ENCODE peak calls at places on chromosomes 3 and 15, in six cellular contexts. One of them, this sample, is unnamed. For H3K4me1, the result is how much of the 10 kb centered on the place peaks cover.

GRCh38 chr15:93523490-93523889 is 434.5 kb upstream of the RGMA start:
- DNase-seq in upper lobe of right lung: no peak
- DNase-seq in psoas muscle: no peak
- DNase-seq in SJSA1: no peak
- DNase-seq in naive thymus-derived CD4-positive, alpha-beta T cell: no peak
- DNase-seq in cardiac muscle cell: no peak
- DNase-seq in this sample: no peak

GRCh38 chr15:60740787-60741354 is 261.9 kb upstream of the ICE2 start:
- DNase-seq in upper lobe of right lung: no peak
- DNase-seq in psoas muscle: no peak
- DNase-seq in SJSA1: no peak
- DNase-seq in naive thymus-derived CD4-positive, alpha-beta T cell: no peak
- DNase-seq in cardiac muscle cell: peak
- DNase-seq in this sample: no peak

GRCh38 chr15:65916664-65917406 is 47.5 kb downstream of the RAB11A start:
- DNase-seq in upper lobe of right lung: peak
- DNase-seq in psoas muscle: peak
- DNase-seq in SJSA1: peak
- DNase-seq in naive thymus-derived CD4-positive, alpha-beta T cell: no peak
- DNase-seq in cardiac muscle cell: peak
- DNase-seq in this sample: peak

GRCh38 chr3:99128205-99128604 is 226.7 kb upstream of the DCBLD2 start:
- DNase-seq in upper lobe of right lung: no peak
- DNase-seq in psoas muscle: no peak
- DNase-seq in SJSA1: no peak
- DNase-seq in naive thymus-derived CD4-positive, alpha-beta T cell: no peak
- DNase-seq in cardiac muscle cell: peak
- DNase-seq in this sample: no peak

GRCh38 chr3:63046580-63046979 is 171.4 kb upstream of the CADPS start:
- DNase-seq in upper lobe of right lung: no peak
- DNase-seq in psoas muscle: no peak
- DNase-seq in SJSA1: no peak
- DNase-seq in naive thymus-derived CD4-positive, alpha-beta T cell: no peak
- DNase-seq in cardiac muscle cell: no peak
- DNase-seq in this sample: no peak

GRCh38 chr3:158718490-158719170 is 13.6 kb downstream of the RARRES1 start:
- DNase-seq in upper lobe of right lung: no peak
- DNase-seq in psoas muscle: no peak
- DNase-seq in SJSA1: no peak
- DNase-seq in naive thymus-derived CD4-positive, alpha-beta T cell: no peak
- DNase-seq in cardiac muscle cell: peak
- DNase-seq in this sample: peak

GRCh38 chr3:113185436-113185835 is 25.9 kb upstream of the BOC start:
- DNase-seq in upper lobe of right lung: no peak
- DNase-seq in psoas muscle: no peak
- DNase-seq in SJSA1: no peak
- DNase-seq in naive thymus-derived CD4-positive, alpha-beta T cell: no peak
- DNase-seq in cardiac muscle cell: no peak
- DNase-seq in this sample: no peak

GRCh38 chr15:93141373-93141790 is 52.4 kb upstream of the RGMA start:
- DNase-seq in upper lobe of right lung: no peak
- DNase-seq in psoas muscle: no peak
- DNase-seq in SJSA1: no peak
- DNase-seq in naive thymus-derived CD4-positive, alpha-beta T cell: peak
- DNase-seq in cardiac muscle cell: no peak
- DNase-seq in this sample: no peak

GRCh38 chr15:73844356-73844755 is 29.0 kb upstream of the TBC1D21 start:
- DNase-seq in upper lobe of right lung: no peak
- DNase-seq in psoas muscle: no peak
- DNase-seq in SJSA1: no peak
- DNase-seq in naive thymus-derived CD4-positive, alpha-beta T cell: no peak
- DNase-seq in cardiac muscle cell: peak
- DNase-seq in this sample: no peak

GRCh38 chr3:100891033-100891432 is 102.2 kb downstream of the ABI3BP start:
- DNase-seq in upper lobe of right lung: no peak
- DNase-seq in psoas muscle: no peak
- DNase-seq in SJSA1: no peak
- DNase-seq in naive thymus-derived CD4-positive, alpha-beta T cell: no peak
- DNase-seq in cardiac muscle cell: peak
- DNase-seq in this sample: no peak

GRCh38 chr3:50388021-50388719 is 28.8 kb upstream of the TMEM115 start:
- DNase-seq in upper lobe of right lung: no peak
- DNase-seq in psoas muscle: no peak
- DNase-seq in SJSA1: no peak
- DNase-seq in naive thymus-derived CD4-positive, alpha-beta T cell: no peak
- DNase-seq in cardiac muscle cell: no peak
- DNase-seq in this sample: no peak

GRCh38 chr15:58019503-58020376 is 45.8 kb downstream of the ALDH1A2 start:
- DNase-seq in upper lobe of right lung: no peak
- DNase-seq in psoas muscle: no peak
- DNase-seq in SJSA1: no peak
- DNase-seq in naive thymus-derived CD4-positive, alpha-beta T cell: no peak
- DNase-seq in cardiac muscle cell: peak
- DNase-seq in this sample: no peak

GRCh38 chr15:73021139-73021621 is 31.1 kb upstream of the NEO1 start:
- DNase-seq in upper lobe of right lung: no peak
- DNase-seq in psoas muscle: no peak
- DNase-seq in SJSA1: no peak
- DNase-seq in naive thymus-derived CD4-positive, alpha-beta T cell: no peak
- DNase-seq in cardiac muscle cell: no peak
- DNase-seq in this sample: no peak

GRCh38 chr3:43366880-43367279 is 80.5 kb downstream of the SNRK start:
- DNase-seq in upper lobe of right lung: no peak
- DNase-seq in psoas muscle: no peak
- DNase-seq in SJSA1: no peak
- DNase-seq in naive thymus-derived CD4-positive, alpha-beta T cell: no peak
- DNase-seq in cardiac muscle cell: no peak
- DNase-seq in this sample: no peak

GRCh38 chr15:36658321-36658720 is 78.9 kb downstream of the CDIN1 start:
- DNase-seq in upper lobe of right lung: no peak
- DNase-seq in psoas muscle: no peak
- DNase-seq in SJSA1: no peak
- DNase-seq in naive thymus-derived CD4-positive, alpha-beta T cell: no peak
- DNase-seq in cardiac muscle cell: peak
- DNase-seq in this sample: no peak

GRCh38 chr3:13133011-13133410 is 59.8 kb upstream of the IQSEC1 start:
- DNase-seq in upper lobe of right lung: no peak
- DNase-seq in psoas muscle: no peak
- DNase-seq in SJSA1: no peak
- DNase-seq in naive thymus-derived CD4-positive, alpha-beta T cell: no peak
- DNase-seq in cardiac muscle cell: no peak
- DNase-seq in this sample: no peak

GRCh38 chr3:147616998-147617619 is 207.9 kb downstream of the ZIC1 start:
- DNase-seq in upper lobe of right lung: no peak
- DNase-seq in psoas muscle: no peak
- DNase-seq in SJSA1: no peak
- DNase-seq in naive thymus-derived CD4-positive, alpha-beta T cell: no peak
- DNase-seq in cardiac muscle cell: peak
- DNase-seq in this sample: no peak

GRCh38 chr3:186331043-186331442 is 31.0 kb downstream of the DGKG start:
- DNase-seq in upper lobe of right lung: no peak
- DNase-seq in psoas muscle: no peak
- DNase-seq in SJSA1: no peak
- DNase-seq in naive thymus-derived CD4-positive, alpha-beta T cell: no peak
- DNase-seq in cardiac muscle cell: no peak
- DNase-seq in this sample: no peak

GRCh38 chr3:56772926-56773587 is 28.7 kb downstream of the ARHGEF3 start:
- DNase-seq in upper lobe of right lung: no peak
- DNase-seq in psoas muscle: no peak
- DNase-seq in SJSA1: no peak
- DNase-seq in naive thymus-derived CD4-positive, alpha-beta T cell: no peak
- DNase-seq in cardiac muscle cell: no peak
- DNase-seq in this sample: no peak

GRCh38 chr15:90031231-90031791 is 30.2 kb downstream of the ZNF710 start:
- DNase-seq in upper lobe of right lung: peak
- DNase-seq in psoas muscle: no peak
- DNase-seq in SJSA1: no peak
- DNase-seq in naive thymus-derived CD4-positive, alpha-beta T cell: peak
- DNase-seq in cardiac muscle cell: peak
- DNase-seq in this sample: peak

GRCh38 chr3:5426094-5426883 is 238.8 kb downstream of the EDEM1 start:
- DNase-seq in upper lobe of right lung: peak
- DNase-seq in psoas muscle: peak
- DNase-seq in SJSA1: peak
- DNase-seq in naive thymus-derived CD4-positive, alpha-beta T cell: peak
- DNase-seq in cardiac muscle cell: peak
- DNase-seq in this sample: peak

GRCh38 chr15:88476635-88477038 is 9.1 kb downstream of the MRPS11 start:
- DNase-seq in upper lobe of right lung: no peak
- DNase-seq in psoas muscle: no peak
- DNase-seq in SJSA1: no peak
- DNase-seq in naive thymus-derived CD4-positive, alpha-beta T cell: peak
- DNase-seq in cardiac muscle cell: peak
- DNase-seq in this sample: peak

GRCh38 chr15:63476229-63476632 is 28.2 kb upstream of the USP3 start:
- DNase-seq in upper lobe of right lung: no peak
- DNase-seq in psoas muscle: no peak
- DNase-seq in SJSA1: no peak
- DNase-seq in naive thymus-derived CD4-positive, alpha-beta T cell: no peak
- DNase-seq in cardiac muscle cell: peak
- DNase-seq in this sample: no peak

GRCh38 chr15:43769584-43770228 is 7.1 kb downstream of the ELL3 start:
- DNase-seq in upper lobe of right lung: peak
- DNase-seq in psoas muscle: no peak
- DNase-seq in SJSA1: peak
- DNase-seq in naive thymus-derived CD4-positive, alpha-beta T cell: peak
- DNase-seq in cardiac muscle cell: peak
- DNase-seq in this sample: peak

GRCh38 chr3:58308728-58309127 is 2.4 kb downstream of the HTD2 start:
- DNase-seq in upper lobe of right lung: no peak
- DNase-seq in psoas muscle: no peak
- DNase-seq in SJSA1: no peak
- DNase-seq in naive thymus-derived CD4-positive, alpha-beta T cell: no peak
- DNase-seq in cardiac muscle cell: peak
- DNase-seq in this sample: no peak

GRCh38 chr3:127167315-127168043 is 25.5 kb upstream of the PRR23E start:
- DNase-seq in upper lobe of right lung: no peak
- DNase-seq in psoas muscle: no peak
- DNase-seq in SJSA1: no peak
- DNase-seq in naive thymus-derived CD4-positive, alpha-beta T cell: no peak
- DNase-seq in cardiac muscle cell: no peak
- DNase-seq in this sample: no peak

GRCh38 chr15:78353093-78353492 is 12.9 kb downstream of the CRABP1 start:
- DNase-seq in upper lobe of right lung: no peak
- DNase-seq in psoas muscle: no peak
- DNase-seq in SJSA1: no peak
- DNase-seq in naive thymus-derived CD4-positive, alpha-beta T cell: no peak
- DNase-seq in cardiac muscle cell: no peak
- DNase-seq in this sample: peak

GRCh38 chr15:33310481-33311311 is at the start of gene RYR3:
- DNase-seq in upper lobe of right lung: no peak
- DNase-seq in psoas muscle: peak
- DNase-seq in SJSA1: no peak
- DNase-seq in naive thymus-derived CD4-positive, alpha-beta T cell: no peak
- DNase-seq in cardiac muscle cell: peak
- DNase-seq in this sample: peak

GRCh38 chr15:76199106-76200082 is 111.9 kb downstream of the ETFA start:
- DNase-seq in upper lobe of right lung: peak
- DNase-seq in psoas muscle: peak
- DNase-seq in SJSA1: peak
- DNase-seq in naive thymus-derived CD4-positive, alpha-beta T cell: no peak
- DNase-seq in cardiac muscle cell: peak
- DNase-seq in this sample: no peak

GRCh38 chr3:183260167-183260904 is 7.3 kb downstream of the B3GNT5 start:
- DNase-seq in upper lobe of right lung: no peak
- DNase-seq in psoas muscle: no peak
- DNase-seq in SJSA1: no peak
- DNase-seq in naive thymus-derived CD4-positive, alpha-beta T cell: no peak
- DNase-seq in cardiac muscle cell: peak
- DNase-seq in this sample: no peak

GRCh38 chr3:69368129-69368741 is 17.7 kb downstream of the FRMD4B start:
- DNase-seq in upper lobe of right lung: no peak
- DNase-seq in psoas muscle: no peak
- DNase-seq in SJSA1: no peak
- DNase-seq in naive thymus-derived CD4-positive, alpha-beta T cell: no peak
- DNase-seq in cardiac muscle cell: peak
- DNase-seq in this sample: peak

GRCh38 chr15:101198820-101199219 is 53.0 kb downstream of the CHSY1 start:
- DNase-seq in upper lobe of right lung: no peak
- DNase-seq in psoas muscle: no peak
- DNase-seq in SJSA1: no peak
- DNase-seq in naive thymus-derived CD4-positive, alpha-beta T cell: no peak
- DNase-seq in cardiac muscle cell: no peak
- DNase-seq in this sample: peak
- H3K4me1 ChIP-seq in upper lobe of right lung: half or more
- H3K4me1 ChIP-seq in psoas muscle: under half
- H3K4me1 ChIP-seq in SJSA1: half or more
- H3K4me1 ChIP-seq in naive thymus-derived CD4-positive, alpha-beta T cell: under half
- H3K4me1 ChIP-seq in cardiac muscle cell: under half
- H3K4me1 ChIP-seq in this sample: half or more

GRCh38 chr3:162390891-162391290 is 894.3 kb downstream of the OTOL1 start:
- DNase-seq in upper lobe of right lung: no peak
- DNase-seq in psoas muscle: no peak
- DNase-seq in SJSA1: no peak
- DNase-seq in naive thymus-derived CD4-positive, alpha-beta T cell: no peak
- DNase-seq in cardiac muscle cell: peak
- DNase-seq in this sample: no peak
- H3K27ac ChIP-seq in upper lobe of right lung: no peak
- H3K27ac ChIP-seq in psoas muscle: no peak
- H3K27ac ChIP-seq in SJSA1: no peak
- H3K27ac ChIP-seq in naive thymus-derived CD4-positive, alpha-beta T cell: no peak
- H3K27ac ChIP-seq in cardiac muscle cell: no peak
- H3K27ac ChIP-seq in this sample: no peak

GRCh38 chr3:11370961-11371360 is 98.8 kb downstream of the ATG7 start:
- DNase-seq in upper lobe of right lung: no peak
- DNase-seq in psoas muscle: no peak
- DNase-seq in SJSA1: no peak
- DNase-seq in naive thymus-derived CD4-positive, alpha-beta T cell: no peak
- DNase-seq in cardiac muscle cell: no peak
- DNase-seq in this sample: peak

GRCh38 chr3:11364181-11364580 is 92.0 kb downstream of the ATG7 start:
- DNase-seq in upper lobe of right lung: no peak
- DNase-seq in psoas muscle: no peak
- DNase-seq in SJSA1: no peak
- DNase-seq in naive thymus-derived CD4-positive, alpha-beta T cell: no peak
- DNase-seq in cardiac muscle cell: no peak
- DNase-seq in this sample: no peak

GRCh38 chr3:11363732-11364131 is 91.5 kb downstream of the ATG7 start:
- DNase-seq in upper lobe of right lung: no peak
- DNase-seq in psoas muscle: no peak
- DNase-seq in SJSA1: no peak
- DNase-seq in naive thymus-derived CD4-positive, alpha-beta T cell: no peak
- DNase-seq in cardiac muscle cell: no peak
- DNase-seq in this sample: no peak

GRCh38 chr3:11370134-11370533 is 97.9 kb downstream of the ATG7 start:
- DNase-seq in upper lobe of right lung: no peak
- DNase-seq in psoas muscle: no peak
- DNase-seq in SJSA1: no peak
- DNase-seq in naive thymus-derived CD4-positive, alpha-beta T cell: no peak
- DNase-seq in cardiac muscle cell: peak
- DNase-seq in this sample: peak

GRCh38 chr3:11367116-11367781 is 95.1 kb downstream of the ATG7 start:
- DNase-seq in upper lobe of right lung: no peak
- DNase-seq in psoas muscle: peak
- DNase-seq in SJSA1: no peak
- DNase-seq in naive thymus-derived CD4-positive, alpha-beta T cell: no peak
- DNase-seq in cardiac muscle cell: peak
- DNase-seq in this sample: no peak
- H3K4me3 ChIP-seq in upper lobe of right lung: no peak
- H3K4me3 ChIP-seq in psoas muscle: no peak
- H3K4me3 ChIP-seq in SJSA1: no peak
- H3K4me3 ChIP-seq in naive thymus-derived CD4-positive, alpha-beta T cell: no peak
- H3K4me3 ChIP-seq in cardiac muscle cell: no peak
- H3K4me3 ChIP-seq in this sample: no peak

GRCh38 chr3:182244222-182244971 is 532.7 kb downstream of the SOX2 start:
- DNase-seq in upper lobe of right lung: no peak
- DNase-seq in psoas muscle: no peak
- DNase-seq in SJSA1: no peak
- DNase-seq in naive thymus-derived CD4-positive, alpha-beta T cell: no peak
- DNase-seq in cardiac muscle cell: no peak
- DNase-seq in this sample: no peak
- H3K4me1 ChIP-seq in upper lobe of right lung: under half
- H3K4me1 ChIP-seq in psoas muscle: under half
- H3K4me1 ChIP-seq in SJSA1: under half
- H3K4me1 ChIP-seq in naive thymus-derived CD4-positive, alpha-beta T cell: under half
- H3K4me1 ChIP-seq in cardiac muscle cell: under half
- H3K4me1 ChIP-seq in this sample: under half

This sample was measured in SJCRH30.